ENCODE peak calls at places on chromosomes 7 and 10, in nine cellular contexts. One of them, this sample, is unnamed.

GRCh38 chr7:155518633-155519032 is 27.7 kb downstream of the CNPY1 start:
- DNase-seq in naive thymus-derived CD4-positive, alpha-beta T cell: no peak
- DNase-seq in mammary epithelial cell: no peak
- DNase-seq in sigmoid colon: no peak
- DNase-seq in spleen: no peak
- DNase-seq in upper lobe of left lung: no peak
- DNase-seq in GM23338: no peak
- DNase-seq in endodermal cell: peak; percentile 18
- DNase-seq in K562: no peak
- DNase-seq in this sample: no peak

GRCh38 chr10:76492026-76492425 is 1060.6 kb downstream of the LRMDA start:
- DNase-seq in spleen: no peak
- DNase-seq in sigmoid colon: no peak
- DNase-seq in K562: no peak
- DNase-seq in endodermal cell: no peak
- DNase-seq in naive thymus-derived CD4-positive, alpha-beta T cell: no peak
- DNase-seq in upper lobe of left lung: no peak
- DNase-seq in GM23338: no peak
- DNase-seq in mammary epithelial cell: peak; percentile 93
- DNase-seq in this sample: no peak

GRCh38 chr7:130930260-130930659 is 196.3 kb upstream of the KLF14 start:
- DNase-seq in endodermal cell: no peak
- DNase-seq in sigmoid colon: no peak
- DNase-seq in spleen: peak; percentile 88
- DNase-seq in K562: peak; percentile 36
- DNase-seq in naive thymus-derived CD4-positive, alpha-beta T cell: peak; percentile 44
- DNase-seq in mammary epithelial cell: no peak
- DNase-seq in upper lobe of left lung: no peak
- DNase-seq in GM23338: no peak
- DNase-seq in this sample: no peak

GRCh38 chr7:26688388-26688787 is 176.0 kb downstream of the SKAP2 start:
- DNase-seq in sigmoid colon: no peak
- DNase-seq in spleen: no peak
- DNase-seq in GM23338: no peak
- DNase-seq in naive thymus-derived CD4-positive, alpha-beta T cell: no peak
- DNase-seq in mammary epithelial cell: no peak
- DNase-seq in upper lobe of left lung: no peak
- DNase-seq in endodermal cell: no peak
- DNase-seq in K562: no peak
- DNase-seq in this sample: no peak

GRCh38 chr10:128047991-128048826 is 78.0 kb downstream of the MKI67 start:
- DNase-seq in sigmoid colon: peak; percentile 68
- DNase-seq in K562: no peak
- DNase-seq in upper lobe of left lung: no peak
- DNase-seq in endodermal cell: no peak
- DNase-seq in spleen: peak; percentile 82
- DNase-seq in GM23338: no peak
- DNase-seq in naive thymus-derived CD4-positive, alpha-beta T cell: peak; percentile 38
- DNase-seq in mammary epithelial cell: peak; percentile 88
- DNase-seq in this sample: no peak

GRCh38 chr7:508461-509170 is 11.0 kb downstream of the PDGFA start:
- DNase-seq in sigmoid colon: peak; percentile 52
- DNase-seq in naive thymus-derived CD4-positive, alpha-beta T cell: no peak
- DNase-seq in K562: no peak
- DNase-seq in spleen: peak; percentile 73
- DNase-seq in upper lobe of left lung: peak; percentile 40
- DNase-seq in GM23338: no peak
- DNase-seq in mammary epithelial cell: no peak
- DNase-seq in endodermal cell: no peak
- DNase-seq in this sample: no peak

GRCh38 chr7:111113263-111114017 is 22.5 kb downstream of the LRRN3 start:
- DNase-seq in endodermal cell: no peak
- DNase-seq in mammary epithelial cell: peak; percentile 62
- DNase-seq in upper lobe of left lung: no peak
- DNase-seq in naive thymus-derived CD4-positive, alpha-beta T cell: no peak
- DNase-seq in spleen: no peak
- DNase-seq in sigmoid colon: no peak
- DNase-seq in GM23338: no peak
- DNase-seq in K562: no peak
- DNase-seq in this sample: no peak

GRCh38 chr10:70500812-70501301 is 22.3 kb downstream of the PALD1 start:
- DNase-seq in GM23338: no peak
- DNase-seq in K562: no peak
- DNase-seq in spleen: no peak
- DNase-seq in naive thymus-derived CD4-positive, alpha-beta T cell: no peak
- DNase-seq in upper lobe of left lung: no peak
- DNase-seq in endodermal cell: no peak
- DNase-seq in sigmoid colon: peak; percentile 70
- DNase-seq in mammary epithelial cell: no peak
- DNase-seq in this sample: no peak

GRCh38 chr7:131949659-131950058 is 393.2 kb upstream of the PODXL start:
- DNase-seq in sigmoid colon: no peak
- DNase-seq in spleen: no peak
- DNase-seq in naive thymus-derived CD4-positive, alpha-beta T cell: no peak
- DNase-seq in K562: no peak
- DNase-seq in GM23338: no peak
- DNase-seq in mammary epithelial cell: no peak
- DNase-seq in upper lobe of left lung: peak; percentile 29
- DNase-seq in endodermal cell: peak; percentile 38
- DNase-seq in this sample: no peak

GRCh38 chr10:94645285-94645684 is 38.2 kb upstream of the CYP2C18 start:
- DNase-seq in mammary epithelial cell: no peak
- DNase-seq in naive thymus-derived CD4-positive, alpha-beta T cell: no peak
- DNase-seq in sigmoid colon: no peak
- DNase-seq in endodermal cell: no peak
- DNase-seq in upper lobe of left lung: no peak
- DNase-seq in GM23338: no peak
- DNase-seq in K562: no peak
- DNase-seq in spleen: no peak
- DNase-seq in this sample: no peak

GRCh38 chr7:117127585-117128168 is 174.4 kb downstream of the ST7 start:
- DNase-seq in upper lobe of left lung: no peak
- DNase-seq in sigmoid colon: peak; percentile 77
- DNase-seq in endodermal cell: no peak
- DNase-seq in spleen: no peak
- DNase-seq in naive thymus-derived CD4-positive, alpha-beta T cell: peak; percentile 49
- DNase-seq in K562: peak; percentile 59
- DNase-seq in mammary epithelial cell: peak; percentile 31
- DNase-seq in GM23338: peak; percentile 68
- DNase-seq in this sample: peak; percentile 60

GRCh38 chr7:89183726-89184125 is 388.2 kb upstream of the TEX47 start:
- DNase-seq in spleen: no peak
- DNase-seq in endodermal cell: no peak
- DNase-seq in GM23338: no peak
- DNase-seq in sigmoid colon: no peak
- DNase-seq in upper lobe of left lung: no peak
- DNase-seq in naive thymus-derived CD4-positive, alpha-beta T cell: no peak
- DNase-seq in K562: no peak
- DNase-seq in mammary epithelial cell: no peak
- DNase-seq in this sample: no peak

GRCh38 chr10:99731296-99732032 is 463 bp downstream of the COX15 start:
- DNase-seq in endodermal cell: no peak
- DNase-seq in mammary epithelial cell: no peak
- DNase-seq in spleen: no peak
- DNase-seq in upper lobe of left lung: no peak
- DNase-seq in sigmoid colon: no peak
- DNase-seq in K562: no peak
- DNase-seq in GM23338: no peak
- DNase-seq in naive thymus-derived CD4-positive, alpha-beta T cell: no peak
- DNase-seq in this sample: no peak

GRCh38 chr7:19210883-19211282 is 65.7 kb upstream of the FERD3L start:
- DNase-seq in spleen: no peak
- DNase-seq in K562: no peak
- DNase-seq in GM23338: no peak
- DNase-seq in mammary epithelial cell: no peak
- DNase-seq in sigmoid colon: no peak
- DNase-seq in naive thymus-derived CD4-positive, alpha-beta T cell: no peak
- DNase-seq in endodermal cell: no peak
- DNase-seq in upper lobe of left lung: no peak
- DNase-seq in this sample: no peak

GRCh38 chr7:269721-270120 is 20.2 kb upstream of the FOXL3 start:
- DNase-seq in upper lobe of left lung: peak; percentile 71
- DNase-seq in K562: no peak
- DNase-seq in endodermal cell: no peak
- DNase-seq in sigmoid colon: no peak
- DNase-seq in mammary epithelial cell: no peak
- DNase-seq in spleen: peak; percentile 43
- DNase-seq in naive thymus-derived CD4-positive, alpha-beta T cell: no peak
- DNase-seq in GM23338: no peak
- DNase-seq in this sample: no peak

GRCh38 chr10:33521062-33521461 is 186.6 kb upstream of the NRP1 start:
- DNase-seq in endodermal cell: no peak
- DNase-seq in GM23338: no peak
- DNase-seq in K562: no peak
- DNase-seq in mammary epithelial cell: no peak
- DNase-seq in naive thymus-derived CD4-positive, alpha-beta T cell: no peak
- DNase-seq in spleen: no peak
- DNase-seq in upper lobe of left lung: no peak
- DNase-seq in sigmoid colon: no peak
- DNase-seq in this sample: no peak

GRCh38 chr7:101743241-101743994 is 74.0 kb upstream of the CUX1 start:
- DNase-seq in K562: peak; percentile 89
- DNase-seq in mammary epithelial cell: peak; percentile 66
- DNase-seq in upper lobe of left lung: peak; percentile 89
- DNase-seq in spleen: peak; percentile 88
- DNase-seq in GM23338: peak; percentile 85
- DNase-seq in sigmoid colon: peak; percentile 77
- DNase-seq in naive thymus-derived CD4-positive, alpha-beta T cell: peak; percentile 74
- DNase-seq in endodermal cell: peak; percentile 90
- DNase-seq in this sample: peak; percentile 74

GRCh38 chr10:124725171-124725631 is 19.0 kb downstream of the FAM53B start:
- DNase-seq in GM23338: no peak
- DNase-seq in endodermal cell: no peak
- DNase-seq in spleen: no peak
- DNase-seq in upper lobe of left lung: no peak
- DNase-seq in mammary epithelial cell: no peak
- DNase-seq in K562: no peak
- DNase-seq in sigmoid colon: peak; percentile 61
- DNase-seq in naive thymus-derived CD4-positive, alpha-beta T cell: no peak
- DNase-seq in this sample: no peak

GRCh38 chr10:124725791-124726190 is 18.4 kb downstream of the FAM53B start:
- DNase-seq in spleen: peak; percentile 42
- DNase-seq in GM23338: no peak
- DNase-seq in mammary epithelial cell: no peak
- DNase-seq in sigmoid colon: peak; percentile 50
- DNase-seq in endodermal cell: no peak
- DNase-seq in K562: no peak
- DNase-seq in naive thymus-derived CD4-positive, alpha-beta T cell: no peak
- DNase-seq in upper lobe of left lung: no peak
- DNase-seq in this sample: no peak

GRCh38 chr10:124728830-124729661 is 15.1 kb downstream of the FAM53B start:
- DNase-seq in mammary epithelial cell: no peak
- DNase-seq in endodermal cell: no peak
- DNase-seq in GM23338: no peak
- DNase-seq in K562: no peak
- DNase-seq in spleen: peak; percentile 64
- DNase-seq in sigmoid colon: no peak
- DNase-seq in upper lobe of left lung: no peak
- DNase-seq in naive thymus-derived CD4-positive, alpha-beta T cell: no peak
- DNase-seq in this sample: no peak

GRCh38 chr10:124728071-124728829 is 15.9 kb downstream of the FAM53B start:
- DNase-seq in GM23338: no peak
- DNase-seq in spleen: peak; percentile 79
- DNase-seq in naive thymus-derived CD4-positive, alpha-beta T cell: peak; percentile 72
- DNase-seq in endodermal cell: no peak
- DNase-seq in upper lobe of left lung: no peak
- DNase-seq in sigmoid colon: no peak
- DNase-seq in K562: no peak
- DNase-seq in mammary epithelial cell: no peak
- DNase-seq in this sample: no peak

GRCh38 chr10:124727389-124727960 is 16.7 kb downstream of the FAM53B start:
- DNase-seq in naive thymus-derived CD4-positive, alpha-beta T cell: no peak
- DNase-seq in mammary epithelial cell: no peak
- DNase-seq in GM23338: no peak
- DNase-seq in sigmoid colon: no peak
- DNase-seq in spleen: peak; percentile 65
- DNase-seq in upper lobe of left lung: no peak
- DNase-seq in K562: no peak
- DNase-seq in endodermal cell: no peak
- DNase-seq in this sample: no peak
- H3K4me1 ChIP-seq in naive thymus-derived CD4-positive, alpha-beta T cell: peaks cover 80% of the 10 kb centered on the region
- H3K4me1 ChIP-seq in mammary epithelial cell: peaks cover 32% of the 10 kb centered on the region
- H3K4me1 ChIP-seq in GM23338: peaks cover 5% of the 10 kb centered on the region
- H3K4me1 ChIP-seq in sigmoid colon: no peaks in the 10 kb centered on the region
- H3K4me1 ChIP-seq in spleen: peaks cover 76% of the 10 kb centered on the region
- H3K4me1 ChIP-seq in upper lobe of left lung: peaks cover 66% of the 10 kb centered on the region
- H3K4me1 ChIP-seq in K562: peaks cover 17% of the 10 kb centered on the region
- H3K4me1 ChIP-seq in endodermal cell: peaks cover 26% of the 10 kb centered on the region
- H3K4me1 ChIP-seq in this sample: peaks cover 8% of the 10 kb centered on the region

DNA sequence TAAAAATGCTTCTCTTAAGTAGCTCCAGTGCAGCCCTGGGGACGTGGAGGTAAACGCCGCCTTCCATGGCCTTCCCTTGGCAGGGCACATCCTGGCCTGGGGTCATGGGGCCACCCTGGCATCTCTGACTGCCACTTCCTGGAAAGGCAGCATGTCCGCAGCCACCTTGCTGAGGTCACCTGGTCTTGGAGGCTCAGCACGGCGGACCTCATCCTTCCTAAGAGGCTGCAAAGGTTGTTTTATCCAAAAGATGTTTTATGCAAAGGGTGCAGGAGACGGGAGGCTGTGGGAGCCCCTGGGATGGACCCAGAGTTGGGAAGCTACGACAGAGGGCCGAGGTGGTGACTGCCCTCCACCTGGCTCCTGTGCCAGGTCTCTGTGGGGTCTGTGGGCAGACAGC is 106.0 kb downstream of the TCERG1L start:
- DNase-seq in spleen: peak; percentile 47
- DNase-seq in mammary epithelial cell: no peak
- DNase-seq in upper lobe of left lung: no peak
- DNase-seq in K562: no peak
- DNase-seq in endodermal cell: no peak
- DNase-seq in naive thymus-derived CD4-positive, alpha-beta T cell: no peak
- DNase-seq in GM23338: no peak
- DNase-seq in sigmoid colon: no peak
- DNase-seq in this sample: no peak
- H3K27me3 ChIP-seq in spleen: no peaks in the 10 kb centered on the region
- H3K27me3 ChIP-seq in mammary epithelial cell: no peaks in the 10 kb centered on the region
- H3K27me3 ChIP-seq in upper lobe of left lung: no peaks in the 10 kb centered on the region
- H3K27me3 ChIP-seq in K562: no peaks in the 10 kb centered on the region
- H3K27me3 ChIP-seq in endodermal cell: no peaks in the 10 kb centered on the region
- H3K27me3 ChIP-seq in naive thymus-derived CD4-positive, alpha-beta T cell: no peaks in the 10 kb centered on the region
- H3K27me3 ChIP-seq in GM23338: no peaks in the 10 kb centered on the region
- H3K27me3 ChIP-seq in sigmoid colon: no peaks in the 10 kb centered on the region
- H3K27me3 ChIP-seq in this sample: no peaks in the 10 kb centered on the region

GRCh38 chr7:55556031-55556430 is 16.3 kb downstream of the VOPP1 start:
- DNase-seq in naive thymus-derived CD4-positive, alpha-beta T cell: no peak
- DNase-seq in upper lobe of left lung: no peak
- DNase-seq in sigmoid colon: no peak
- DNase-seq in mammary epithelial cell: no peak
- DNase-seq in spleen: no peak
- DNase-seq in GM23338: no peak
- DNase-seq in K562: no peak
- DNase-seq in endodermal cell: peak; percentile 72
- DNase-seq in this sample: no peak
- H3K4me1 ChIP-seq in naive thymus-derived CD4-positive, alpha-beta T cell: peaks cover 24% of the 10 kb centered on the region
- H3K4me1 ChIP-seq in upper lobe of left lung: peaks cover 29% of the 10 kb centered on the region
- H3K4me1 ChIP-seq in sigmoid colon: no peaks in the 10 kb centered on the region
- H3K4me1 ChIP-seq in mammary epithelial cell: no peaks in the 10 kb centered on the region
- H3K4me1 ChIP-seq in spleen: peaks cover 28% of the 10 kb centered on the region
- H3K4me1 ChIP-seq in GM23338: peaks cover 78% of the 10 kb centered on the region
- H3K4me1 ChIP-seq in K562: peaks cover 25% of the 10 kb centered on the region
- H3K4me1 ChIP-seq in endodermal cell: peaks cover 7% of the 10 kb centered on the region
- H3K4me1 ChIP-seq in this sample: peaks cover 25% of the 10 kb centered on the region

GRCh38 chr10:11246752-11247467 is 229.2 kb downstream of the CELF2 start:
- DNase-seq in sigmoid colon: no peak
- DNase-seq in K562: no peak
- DNase-seq in GM23338: no peak
- DNase-seq in endodermal cell: no peak
- DNase-seq in mammary epithelial cell: no peak
- DNase-seq in upper lobe of left lung: peak; percentile 56
- DNase-seq in naive thymus-derived CD4-positive, alpha-beta T cell: no peak
- DNase-seq in spleen: peak; percentile 77
- DNase-seq in this sample: no peak
- H3K27me3 ChIP-seq in sigmoid colon: no peaks in the 10 kb centered on the region
- H3K27me3 ChIP-seq in K562: no peaks in the 10 kb centered on the region
- H3K27me3 ChIP-seq in GM23338: no peaks in the 10 kb centered on the region
- H3K27me3 ChIP-seq in endodermal cell: no peaks in the 10 kb centered on the region
- H3K27me3 ChIP-seq in mammary epithelial cell: no peaks in the 10 kb centered on the region
- H3K27me3 ChIP-seq in upper lobe of left lung: no peaks in the 10 kb centered on the region
- H3K27me3 ChIP-seq in naive thymus-derived CD4-positive, alpha-beta T cell: no peaks in the 10 kb centered on the region
- H3K27me3 ChIP-seq in spleen: no peaks in the 10 kb centered on the region
- H3K27me3 ChIP-seq in this sample: peaks cover 5% of the 10 kb centered on the region

This sample was measured in BE2C.